ENCODE peak calls at places on chromosomes 7 and 10, in eight cellular contexts. D is neural crest cell; O is HT1080; U is naive thymus-derived CD8-positive, alpha-beta T cell; B is epithelial cell of esophagus; L is NCI-H1436; R is CD8-positive, alpha-beta memory T cell; E is left ventricle myocardium superior. K is an unnamed sample.

GRCh38 chr10:16965740-16966447 is 148.7 kb upstream of the RSU1 start:
- DNase-seq in D (no peak), E (no peak), L (no peak), R (no peak), O (peak; percentile 99), U (no peak), B (peak; percentile 87), K (no peak)

GRCh38 chr7:52260046-52260665 is 775.3 kb upstream of the POM121L12 start:
- DNase-seq in D (no peak), R (no peak), O (no peak), B (no peak), L (no peak), U (no peak), E (no peak), K (no peak)

GRCh38 chr7:15081891-15082290 is 179.3 kb upstream of the DGKB start:
- DNase-seq in L (no peak), U (no peak), D (no peak), R (no peak), O (no peak), B (no peak), E (no peak), K (no peak)

GRCh38 chr10:28840202-28840601 is 162.9 kb downstream of the BAMBI start:
- DNase-seq in O (no peak), D (no peak), L (no peak), E (no peak), B (no peak), R (no peak), U (no peak), K (no peak)

GRCh38 chr10:8498881-8499280 is 444.4 kb downstream of the GATA3 start:
- DNase-seq in R (no peak), L (no peak), D (no peak), U (no peak), E (no peak), B (peak; percentile 62), O (peak; percentile 61), K (no peak)

GRCh38 chr7:92517626-92518025 is 10.7 kb downstream of the PEX1 start:
- DNase-seq in L (no peak), D (no peak), R (no peak), E (no peak), O (peak; percentile 26), U (no peak), B (no peak), K (no peak)

GRCh38 chr10:74332398-74332797 is 181.4 kb downstream of the ADK start:
- DNase-seq in D (no peak), E (no peak), B (peak; percentile 10), O (no peak), L (no peak), R (no peak), U (no peak), K (no peak)

GRCh38 chr10:34789993-34790506 is 25.0 kb downstream of the PARD3 start:
- DNase-seq in D (no peak), R (no peak), E (no peak), U (no peak), O (no peak), B (no peak), L (peak; percentile 85), K (no peak)

GRCh38 chr7:29035044-29035740 is 77.1 kb upstream of the TRIL start:
- DNase-seq in E (no peak), O (peak; percentile 96), U (no peak), L (no peak), R (no peak), B (peak; percentile 86), D (no peak), K (no peak)

GRCh38 chr10:95208702-95209391 is 14.8 kb downstream of the ACSM6 start:
- DNase-seq in E (no peak), D (no peak), U (no peak), L (no peak), O (peak; percentile 16), R (no peak), B (no peak), K (no peak)

GRCh38 chr7:143285806-143286521 is 1.2 kb downstream of the TMEM139 start:
- DNase-seq in U (no peak), O (no peak), R (no peak), B (no peak), E (no peak), L (no peak), D (no peak), K (no peak)

K was measured in NCI-H2227 treated with DMSO at 0.1 percent for 48 hours.